ENCODE peak calls at places on chromosomes 16 and 17, in four cellular contexts. X, E, H and W are unnamed samples. For H3K4me1, the result is how much of the 10 kb centered on the place peaks cover.

GRCh38 chr17:5757306-5757907 is 173.1 kb upstream of the NLRP1 start:
- DNase-seq in H (no peak), E (no peak), X (no peak), W (no peak)

GRCh38 chr16:88588148-88588547 is 17.9 kb downstream of the ZC3H18 start:
- DNase-seq in X (no peak), E (no peak), H (no peak), W (no peak)

GRCh38 chr17:45247429-45248131 is 14.3 kb downstream of the SPATA32 start:
- DNase-seq in H (peak), E (peak), X (peak), W (peak)

GRCh38 chr17:5370411-5370810 is 49.1 kb downstream of the NUP88 start:
- DNase-seq in X (no peak), H (no peak), E (no peak), W (no peak)

GRCh38 chr17:2634361-2634960 is 41.0 kb downstream of the PAFAH1B1 start:
- DNase-seq in E (peak), X (no peak), H (no peak), W (peak)

GRCh38 chr16:66365588-66365987 is 903 bp upstream of the CDH5 start:
- DNase-seq in H (no peak), E (peak), X (no peak), W (no peak)

GRCh38 chr17:76163919-76164318 is 22.9 kb upstream of the FOXJ1 start:
- DNase-seq in X (no peak), E (no peak), H (no peak), W (no peak)

GRCh38 chr16:11734025-11734652 is 8.5 kb downstream of the TXNDC11 start:
- DNase-seq in H (no peak), X (no peak), E (no peak), W (no peak)

GRCh38 chr16:67537636-67538591 is 9.3 kb downstream of the RIPOR1 start:
- DNase-seq in E (peak), H (no peak), X (peak), W (no peak)

GRCh38 chr17:17367931-17368330 is 64.8 kb downstream of the NT5M start:
- DNase-seq in E (no peak), H (no peak), X (peak), W (no peak)

GRCh38 chr17:386145-386876 is 33.7 kb upstream of the RPH3AL start:
- DNase-seq in H (peak), E (peak), X (peak), W (peak)

GRCh38 chr16:50386139-50386538 is 17.4 kb upstream of the BRD7 start:
- DNase-seq in H (no peak), E (no peak), X (no peak), W (no peak)

GRCh38 chr16:86424413-86424812 is 85.9 kb upstream of the FOXF1 start:
- DNase-seq in H (no peak), X (no peak), E (no peak), W (no peak)

GRCh38 chr16:8861563-8862308 is 7.1 kb downstream of the CARHSP1 start:
- DNase-seq in X (no peak), H (no peak), E (peak), W (no peak)

GRCh38 chr16:27353853-27354252 is 40.1 kb downstream of the IL4R start:
- DNase-seq in E (no peak), X (no peak), H (no peak), W (no peak)

GRCh38 chr17:57143341-57143740 is 58.3 kb downstream of the AKAP1 start:
- DNase-seq in H (no peak), X (no peak), E (no peak), W (no peak)

DNA sequence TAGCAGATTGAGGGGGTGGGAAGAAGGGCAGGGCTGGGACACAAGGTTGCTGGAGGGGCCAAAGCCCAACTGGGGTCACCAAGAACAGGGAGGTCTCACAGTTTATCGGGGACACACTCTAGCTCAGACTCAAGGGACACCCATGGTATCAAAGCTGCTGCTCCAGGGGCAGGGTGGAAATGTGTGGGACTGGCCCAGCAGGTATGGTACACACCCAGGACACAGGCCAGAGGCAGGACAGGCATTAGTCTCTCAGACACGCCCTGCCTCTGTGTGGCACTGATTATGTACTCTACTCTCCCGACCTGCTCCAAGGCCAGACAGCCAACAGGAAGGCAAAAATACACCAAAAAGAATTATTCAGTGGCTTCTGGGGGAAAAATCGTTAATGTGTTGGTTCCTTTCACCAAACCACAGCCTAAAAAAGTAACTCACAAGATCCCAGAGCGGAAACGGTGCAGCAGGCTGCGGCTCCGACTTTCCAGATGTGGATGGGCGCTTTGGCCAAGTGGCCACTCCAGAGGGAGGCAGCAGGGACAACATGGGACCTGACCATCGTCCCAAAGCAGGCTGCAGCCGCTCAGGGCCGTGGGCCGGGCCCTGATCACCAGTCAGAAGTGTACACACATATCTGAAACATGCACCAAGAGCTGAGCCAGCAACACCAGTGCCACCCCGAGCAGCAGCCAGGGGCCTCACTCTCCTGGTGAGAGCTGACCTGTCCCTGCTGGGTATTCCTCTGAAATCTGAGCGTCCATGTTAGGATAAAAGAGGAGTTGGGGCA is 978 bp upstream of the SIRT7 start:
- DNase-seq in X (no peak), H (no peak), E (no peak), W (peak)
- H3K4me1 ChIP-seq in X (under half), H (under half), E (under half), W (under half)

DNA sequence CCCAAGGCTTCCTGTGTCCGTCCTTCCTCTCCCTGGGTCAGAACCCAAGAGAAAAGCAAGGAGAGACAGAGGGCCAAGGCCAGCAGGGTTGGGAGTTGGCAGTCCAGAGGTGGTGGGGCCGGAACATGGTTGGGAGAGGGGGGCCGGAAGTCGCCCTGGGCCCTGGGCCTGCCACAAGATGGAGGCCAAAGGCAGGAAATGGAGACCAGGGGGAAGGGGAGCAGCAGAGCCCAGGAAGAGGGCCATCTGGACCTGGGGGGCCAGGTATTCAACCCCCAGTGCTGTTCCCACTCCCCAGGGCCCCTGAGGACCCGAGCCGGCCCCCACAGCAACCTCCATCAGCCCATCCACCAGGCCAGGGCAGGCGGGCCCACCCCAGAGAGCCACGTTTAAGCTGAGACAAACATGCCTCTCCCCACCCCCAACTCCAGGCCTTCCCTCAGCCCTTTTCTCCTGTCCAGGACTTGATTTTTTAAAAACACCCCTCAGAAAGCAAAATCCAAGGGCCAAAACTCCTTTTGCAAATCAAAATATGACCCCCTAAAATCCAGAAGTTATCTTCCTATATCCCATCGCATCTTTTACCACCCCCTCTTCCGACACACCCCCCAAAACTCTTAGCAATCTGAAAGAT is 4.4 kb upstream of the BCL6B start:
- DNase-seq in H (no peak), X (no peak), E (no peak), W (no peak)
- H3K4me1 ChIP-seq in H (under half), X (half or more), E (under half), W (under half)

DNA sequence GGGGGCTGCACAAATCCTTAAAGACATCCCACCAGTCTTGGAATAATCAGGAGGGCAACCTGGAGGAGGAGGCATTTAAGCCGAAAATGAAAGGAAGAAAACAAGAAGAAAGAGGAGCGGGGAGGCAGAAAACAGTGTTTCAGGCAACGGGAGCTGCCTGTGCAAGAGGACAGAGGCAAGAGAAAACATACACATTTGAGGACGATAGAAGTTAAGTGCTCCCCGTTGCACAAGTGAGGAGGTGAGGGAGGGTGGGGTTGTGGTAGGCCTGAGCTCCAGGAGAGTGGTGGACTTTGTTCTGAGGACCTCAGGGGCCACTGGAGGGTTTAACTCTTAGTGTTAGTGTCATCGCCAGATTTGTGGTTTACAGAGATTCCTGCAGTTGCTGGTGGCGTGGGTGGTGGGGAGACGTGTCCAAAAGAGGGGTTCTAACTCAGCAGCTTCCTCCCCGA is 27.6 kb upstream of the CIBAR2 start:
- DNase-seq in H (no peak), E (no peak), X (no peak), W (no peak)
- H3K4me1 ChIP-seq in H (under half), E (under half), X (under half), W (under half)

GRCh38 chr17:82236142-82236971 is 7.5 kb downstream of the SLC16A3 start:
- DNase-seq in E (peak), X (peak), H (peak), W (peak)

GRCh38 chr17:82238562-82239201 is 9.8 kb downstream of the SLC16A3 start:
- DNase-seq in E (peak), X (peak), H (no peak), W (peak)

GRCh38 chr17:82237083-82237745 is 8.4 kb downstream of the SLC16A3 start:
- DNase-seq in E (no peak), H (no peak), X (peak), W (no peak)

GRCh38 chr17:82239401-82239925 is 10.6 kb downstream of the SLC16A3 start:
- DNase-seq in H (no peak), E (no peak), X (no peak), W (no peak)

GRCh38 chr17:82237746-82238561 is 9.1 kb downstream of the SLC16A3 start:
- DNase-seq in H (no peak), X (peak), E (no peak), W (no peak)
- H3K4me1 ChIP-seq in H (under half), X (half or more), E (half or more), W (under half)

GRCh38 chr16:53105565-53105964 is 50.8 kb downstream of the CHD9 start:
- DNase-seq in H (no peak), X (no peak), E (no peak), W (no peak)
- H3K4me1 ChIP-seq in H (under half), X (under half), E (under half), W (under half)